ENCODE peak calls at places on chromosomes 3 and 15, in ten cellular contexts. X is GM23248; R is fibroblast of lung; H is small intestine; P is colonic mucosa; W is HepG2; Y is Peyer's patch; E is CD8-positive, alpha-beta memory T cell; B is thoracic aorta; D is CD8-positive, alpha-beta T cell. O is an unnamed sample. For H3K4me1 and H3K27me3, the result is how much of the 10 kb centered on the place peaks cover.

GRCh38 chr3:18194431-18194830 is 230.7 kb downstream of the SATB1 start:
- DNase-seq in P (no peak), B (no peak), X (no peak), R (peak), D (no peak), W (no peak), E (no peak), H (no peak), Y (no peak), O (no peak)

GRCh38 chr3:133280591-133280990 is 119.3 kb upstream of the BFSP2 start:
- DNase-seq in X (no peak), E (no peak), B (no peak), Y (no peak), H (no peak), D (no peak), R (no peak), W (no peak), P (no peak), O (no peak)

GRCh38 chr3:33385423-33385822 is 54.8 kb downstream of the UBP1 start:
- DNase-seq in R (no peak), P (no peak), B (no peak), X (no peak), H (peak), E (no peak), W (no peak), D (no peak), Y (no peak), O (no peak)

GRCh38 chr15:99974246-99974645 is 241.0 kb upstream of the LYSMD4 start:
- DNase-seq in B (no peak), W (no peak), P (no peak), E (no peak), H (no peak), D (no peak), R (no peak), Y (no peak), X (no peak), O (no peak)

GRCh38 chr15:26260517-26261133 is 397.5 kb upstream of the ATP10A start:
- DNase-seq in X (peak), W (peak), B (no peak), P (no peak), E (no peak), H (no peak), Y (no peak), D (no peak), R (no peak), O (no peak)

GRCh38 chr3:175003590-175003989 is 144.5 kb downstream of the NAALADL2 start:
- DNase-seq in W (no peak), H (no peak), D (no peak), Y (no peak), E (no peak), R (no peak), P (no peak), B (no peak), X (no peak), O (no peak)

GRCh38 chr15:73139416-73140082 is 87.3 kb downstream of the NEO1 start:
- DNase-seq in W (no peak), P (no peak), D (no peak), X (no peak), E (no peak), R (peak), Y (no peak), H (no peak), B (no peak), O (no peak)

GRCh38 chr15:94294556-94294955 is 63.2 kb downstream of the MCTP2 start:
- DNase-seq in D (no peak), W (no peak), E (no peak), Y (no peak), H (no peak), X (no peak), P (no peak), R (no peak), B (no peak), O (no peak)

GRCh38 chr3:139774570-139775302 is 97.0 kb upstream of the NMNAT3 start:
- DNase-seq in B (no peak), D (no peak), P (no peak), W (no peak), E (no peak), R (no peak), H (no peak), X (peak), Y (no peak), O (no peak)

GRCh38 chr15:61155741-61156700 is 73.1 kb downstream of the RORA start:
- DNase-seq in W (no peak), Y (no peak), R (peak), E (no peak), H (no peak), X (peak), P (no peak), B (no peak), D (no peak), O (no peak)

GRCh38 chr3:189683576-189684255 is 52.5 kb downstream of the TP63 start:
- DNase-seq in R (no peak), W (no peak), P (no peak), B (no peak), E (no peak), Y (no peak), D (no peak), X (no peak), H (no peak), O (no peak)

GRCh38 chr3:73074681-73075305 is 13.3 kb downstream of the EBLN2 start:
- DNase-seq in X (peak), R (no peak), H (no peak), P (no peak), E (no peak), D (no peak), W (no peak), B (no peak), Y (no peak), O (no peak)

GRCh38 chr3:9932535-9932842 is 1.1 kb upstream of the CRELD1 start:
- DNase-seq in W (no peak), B (no peak), R (no peak), Y (no peak), P (no peak), H (no peak), E (no peak), X (no peak), D (no peak), O (no peak)
- H3K4me3 ChIP-seq in W (peak), B (peak), R (peak), Y (peak), P (peak), H (peak), E (peak), X (peak), D (peak), O (peak)

GRCh38 chr3:50520849-50521248 is 17.4 kb upstream of the CACNA2D2 start:
- DNase-seq in X (no peak), Y (no peak), H (no peak), D (no peak), W (no peak), P (no peak), B (no peak), R (no peak), E (no peak), O (no peak)
- H3K4me1 ChIP-seq in X (under half), Y (under half), H (under half), D (under half), W (under half), P (under half), B (under half), R (under half), E (under half), O (under half)

DNA sequence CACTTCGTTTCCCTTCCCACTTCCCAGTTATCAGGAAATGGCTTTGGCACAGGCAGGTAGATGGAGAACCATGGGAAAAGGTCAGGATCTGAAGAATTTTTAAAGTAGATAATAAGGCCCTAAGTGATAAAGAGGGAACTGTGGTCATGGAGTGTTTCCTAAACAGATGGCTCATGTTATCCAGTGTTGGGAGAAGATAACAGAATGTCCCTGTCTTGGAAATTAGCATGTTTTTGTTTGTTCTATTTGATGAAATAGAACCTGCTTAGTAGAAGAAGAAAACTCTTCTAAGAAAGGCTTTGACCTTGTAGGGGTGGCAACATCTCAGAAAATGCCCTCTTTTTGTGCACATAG is 8.8 kb downstream of the LRRC3B start:
- DNase-seq in X (no peak), Y (no peak), H (no peak), E (no peak), D (no peak), B (no peak), W (no peak), P (no peak), R (no peak), O (no peak)
- H3K27me3 ChIP-seq in X (under half), Y (under half), H (under half), E (under half), D (under half), B (under half), W (under half), P (under half), R (under half), O (under half)

GRCh38 chr3:192639987-192640386 is 87.4 kb downstream of the FGF12 start:
- DNase-seq in P (no peak), X (no peak), E (no peak), W (no peak), Y (no peak), R (no peak), D (no peak), H (no peak), B (no peak), O (no peak)
- H3K4me3 ChIP-seq in P (no peak), X (no peak), E (no peak), W (no peak), Y (no peak), R (no peak), D (no peak), H (no peak), B (no peak), O (no peak)

GRCh38 chr15:60006808-60007346 is 2.8 kb downstream of the FOXB1 start:
- DNase-seq in H (no peak), D (no peak), R (no peak), X (no peak), B (no peak), Y (no peak), E (no peak), P (no peak), W (no peak), O (no peak)

GRCh38 chr15:60005352-60006202 is 1.5 kb downstream of the FOXB1 start:
- DNase-seq in Y (no peak), P (no peak), D (no peak), E (no peak), H (no peak), B (no peak), X (no peak), R (no peak), W (no peak), O (no peak)

GRCh38 chr15:60004019-60004845 is at the start of gene FOXB1:
- DNase-seq in P (no peak), Y (no peak), H (no peak), D (no peak), W (no peak), E (no peak), B (no peak), R (no peak), X (no peak), O (no peak)

GRCh38 chr15:60004846-60005351 is 788 bp downstream of the FOXB1 start:
- DNase-seq in Y (no peak), W (no peak), H (no peak), D (no peak), B (no peak), X (peak), E (no peak), R (peak), P (no peak), O (no peak)

DNA sequence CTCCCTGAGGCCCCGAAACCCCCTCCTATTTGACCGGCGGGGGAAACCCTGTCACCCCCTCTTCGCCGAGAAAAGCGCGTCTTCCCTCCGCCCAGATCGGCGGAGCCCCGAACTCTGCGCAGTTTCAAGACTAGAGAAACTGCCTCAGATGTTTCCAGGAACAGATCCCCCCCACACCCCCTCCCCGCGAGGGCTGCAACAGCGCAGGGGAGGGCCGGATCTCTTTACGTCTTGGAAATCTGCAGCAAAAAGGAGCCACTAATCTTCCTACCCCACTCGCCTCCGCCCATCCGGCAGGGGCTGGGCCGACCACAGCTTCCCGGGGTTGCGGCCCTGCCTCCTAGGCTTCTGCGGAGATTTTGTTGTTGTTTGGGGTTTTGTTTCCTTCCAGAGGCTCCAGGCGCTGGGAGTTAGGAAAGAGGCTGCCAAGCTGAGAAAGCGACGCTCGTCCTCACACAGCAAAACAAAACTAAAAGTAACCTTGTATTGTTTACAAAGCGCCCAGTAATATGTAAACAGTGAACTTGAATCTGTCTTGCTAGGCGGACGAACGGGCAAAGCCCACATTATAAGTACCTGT is 2.2 kb downstream of the FOXB1 start:
- DNase-seq in Y (no peak), R (peak), D (no peak), H (peak), P (peak), X (peak), B (no peak), W (no peak), E (peak), O (no peak)
- H3K4me1 ChIP-seq in Y (under half), R (under half), D (under half), H (under half), P (under half), X (under half), B (under half), W (under half), E (under half), O (under half)

DNA sequence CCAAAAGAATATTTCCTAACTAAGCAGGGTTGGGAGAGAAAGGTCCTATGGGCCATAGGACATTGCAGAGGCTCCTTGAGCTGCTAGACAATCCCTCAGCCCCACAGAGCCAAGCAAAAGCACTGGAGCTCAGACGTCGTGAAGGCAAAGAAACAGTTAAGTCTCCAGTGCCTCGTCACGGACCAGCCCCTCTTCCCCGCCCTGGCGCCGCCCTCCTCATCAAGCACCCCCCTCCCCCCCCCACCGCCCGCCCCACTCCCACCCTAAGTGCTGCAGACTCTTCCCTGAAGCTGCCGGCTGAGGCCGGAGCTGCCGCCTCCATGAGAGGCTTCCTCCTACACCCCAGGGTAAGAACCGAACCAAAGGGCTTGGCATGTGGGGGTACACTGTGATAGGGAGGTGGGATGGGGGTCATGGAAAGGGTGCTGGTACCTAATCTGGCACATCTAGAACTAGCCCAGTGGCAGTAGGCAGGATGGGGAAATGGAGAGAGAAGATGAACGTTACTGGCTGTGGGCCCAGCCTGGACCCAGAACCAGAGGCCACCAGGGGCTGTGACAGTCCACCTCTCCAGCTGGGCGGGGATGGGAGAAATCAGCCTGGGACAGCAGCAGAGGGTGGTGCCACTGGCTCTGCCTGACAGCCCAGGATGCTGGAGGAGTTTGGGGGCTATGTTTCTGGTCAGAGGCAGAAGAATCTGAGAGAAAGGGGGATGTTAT is at the start of gene MAP1A:
- DNase-seq in H (no peak), E (no peak), R (peak), X (peak), Y (no peak), W (no peak), P (peak), D (no peak), B (no peak), O (no peak)
- H3K27me3 ChIP-seq in H (under half), E (under half), R (under half), X (under half), Y (under half), W (half or more), P (under half), D (under half), B (under half), O (under half)

GRCh38 chr15:57138260-57138895 is 219.9 kb downstream of the TCF12 start:
- DNase-seq in X (peak), E (no peak), D (no peak), W (peak), Y (no peak), P (no peak), H (peak), R (peak), B (no peak), O (no peak)

GRCh38 chr15:57148236-57148635 is 228.1 kb upstream of the CGNL1 start:
- DNase-seq in Y (no peak), P (no peak), B (no peak), D (no peak), E (no peak), H (no peak), W (no peak), R (no peak), X (no peak), O (no peak)

GRCh38 chr15:57144448-57144847 is 226.0 kb downstream of the TCF12 start:
- DNase-seq in R (no peak), D (no peak), X (no peak), P (no peak), Y (no peak), E (no peak), H (no peak), B (no peak), W (no peak), O (no peak)

GRCh38 chr15:57146394-57147140 is 228.1 kb downstream of the TCF12 start:
- DNase-seq in R (peak), H (peak), B (no peak), P (peak), D (no peak), E (no peak), Y (no peak), X (peak), W (peak), O (no peak)

GRCh38 chr15:57143511-57144078 is 225.2 kb downstream of the TCF12 start:
- DNase-seq in X (no peak), B (no peak), Y (no peak), P (no peak), W (no peak), E (no peak), R (no peak), H (no peak), D (no peak), O (no peak)
- H3K4me3 ChIP-seq in X (peak), B (no peak), Y (no peak), P (no peak), W (no peak), E (no peak), R (no peak), H (no peak), D (no peak), O (no peak)

GRCh38 chr15:63494406-63494805 is 10.0 kb upstream of the USP3 start:
- DNase-seq in D (no peak), P (no peak), H (no peak), X (no peak), W (no peak), R (no peak), Y (no peak), B (no peak), E (no peak), O (no peak)
- H3K4me1 ChIP-seq in D (half or more), P (under half), H (under half), X (under half), W (half or more), R (under half), Y (under half), B (under half), E (half or more), O (under half)

GRCh38 chr3:190807719-190808375 is 54.6 kb downstream of the GMNC start:
- DNase-seq in Y (no peak), B (no peak), P (no peak), H (no peak), D (no peak), R (peak), X (no peak), E (no peak), W (peak), O (peak)

GRCh38 chr3:190809351-190809750 is 53.1 kb downstream of the GMNC start:
- DNase-seq in H (no peak), X (no peak), D (no peak), B (no peak), Y (no peak), E (no peak), P (no peak), W (no peak), R (no peak), O (no peak)

GRCh38 chr3:190810957-190811356 is 51.5 kb downstream of the GMNC start:
- DNase-seq in H (no peak), E (no peak), Y (no peak), X (no peak), D (no peak), P (no peak), R (no peak), W (no peak), B (no peak), O (no peak)

GRCh38 chr3:190811775-190812480 is 50.6 kb downstream of the GMNC start:
- DNase-seq in R (peak), X (peak), P (no peak), W (peak), D (no peak), H (peak), Y (no peak), E (no peak), B (no peak), O (no peak)
- H3K27me3 ChIP-seq in R (under half), X (under half), P (under half), W (under half), D (under half), H (under half), Y (under half), E (under half), B (under half), O (under half)